ENCODE peak calls at places on chromosomes 6 and 20, in five cellular contexts. One of them, this sample, is unnamed.

GRCh38 chr20:4046311-4046924 is 31.1 kb upstream of the RNF24 start:
- DNase-seq in tibial nerve: no peak
- DNase-seq in testis: no peak
- DNase-seq in lower leg skin: no peak
- DNase-seq in prostate gland: no peak
- DNase-seq in this sample: no peak

GRCh38 chr20:48897298-48898044 is 24.0 kb upstream of the ARFGEF2 start:
- DNase-seq in prostate gland: no peak
- DNase-seq in lower leg skin: no peak
- DNase-seq in tibial nerve: no peak
- DNase-seq in testis: no peak
- DNase-seq in this sample: peak

GRCh38 chr6:85592044-85592443 is 1.6 kb downstream of the SNX14 start:
- DNase-seq in prostate gland: no peak
- DNase-seq in lower leg skin: no peak
- DNase-seq in testis: no peak
- DNase-seq in tibial nerve: no peak
- DNase-seq in this sample: no peak

GRCh38 chr6:7938562-7939185 is 28.1 kb upstream of the TXNDC5 start:
- DNase-seq in tibial nerve: no peak
- DNase-seq in prostate gland: no peak
- DNase-seq in testis: no peak
- DNase-seq in lower leg skin: no peak
- DNase-seq in this sample: no peak

GRCh38 chr6:124993327-124993726 is 31.1 kb downstream of the RNF217 start:
- DNase-seq in prostate gland: no peak
- DNase-seq in testis: no peak
- DNase-seq in tibial nerve: no peak
- DNase-seq in lower leg skin: no peak
- DNase-seq in this sample: no peak

GRCh38 chr6:79404677-79405076 is 132.6 kb downstream of the LCA5 start:
- DNase-seq in testis: no peak
- DNase-seq in tibial nerve: no peak
- DNase-seq in lower leg skin: no peak
- DNase-seq in prostate gland: no peak
- DNase-seq in this sample: no peak

GRCh38 chr6:8375916-8376315 is 59.4 kb downstream of the SLC35B3 start:
- DNase-seq in testis: no peak
- DNase-seq in prostate gland: no peak
- DNase-seq in lower leg skin: no peak
- DNase-seq in tibial nerve: no peak
- DNase-seq in this sample: no peak

GRCh38 chr6:131787955-131788712 is 19.7 kb upstream of the ENPP1 start:
- DNase-seq in testis: no peak
- DNase-seq in prostate gland: no peak
- DNase-seq in lower leg skin: peak
- DNase-seq in tibial nerve: no peak
- DNase-seq in this sample: no peak

GRCh38 chr20:3768342-3769130 is 983 bp upstream of the ADISSP start:
- DNase-seq in prostate gland: peak
- DNase-seq in lower leg skin: peak
- DNase-seq in tibial nerve: peak
- DNase-seq in testis: peak
- DNase-seq in this sample: peak

GRCh38 chr20:1503564-1504227 is 12.5 kb upstream of the SIRPB2 start:
- DNase-seq in lower leg skin: no peak
- DNase-seq in prostate gland: peak
- DNase-seq in testis: peak
- DNase-seq in tibial nerve: peak
- DNase-seq in this sample: peak
- TF ChIP-seq POLR2A in lower leg skin: no peak
- TF ChIP-seq POLR2A in prostate gland: no peak
- TF ChIP-seq POLR2A in testis: no peak
- TF ChIP-seq POLR2A in tibial nerve: no peak
- TF ChIP-seq POLR2A in this sample: no peak

GRCh38 chr6:52577022-52577777 is at the start of gene TRAM2:
- DNase-seq in tibial nerve: peak
- DNase-seq in lower leg skin: peak
- DNase-seq in testis: peak
- DNase-seq in prostate gland: peak
- DNase-seq in this sample: peak

GRCh38 chr6:52575490-52575868 is 1.4 kb downstream of the TRAM2 start:
- DNase-seq in tibial nerve: no peak
- DNase-seq in lower leg skin: no peak
- DNase-seq in testis: no peak
- DNase-seq in prostate gland: no peak
- DNase-seq in this sample: no peak

GRCh38 chr6:52577778-52578473 is 1.1 kb upstream of the TRAM2 start:
- DNase-seq in lower leg skin: no peak
- DNase-seq in testis: no peak
- DNase-seq in tibial nerve: no peak
- DNase-seq in prostate gland: no peak
- DNase-seq in this sample: no peak

GRCh38 chr6:52576054-52576391 is 837 bp downstream of the TRAM2 start:
- DNase-seq in testis: peak
- DNase-seq in tibial nerve: no peak
- DNase-seq in lower leg skin: no peak
- DNase-seq in prostate gland: no peak
- DNase-seq in this sample: no peak

GRCh38 chr6:52576392-52577021 is 353 bp downstream of the TRAM2 start:
- DNase-seq in lower leg skin: peak
- DNase-seq in tibial nerve: peak
- DNase-seq in prostate gland: no peak
- DNase-seq in testis: peak
- DNase-seq in this sample: peak
- TF ChIP-seq POLR2A in lower leg skin: peak
- TF ChIP-seq POLR2A in tibial nerve: peak
- TF ChIP-seq POLR2A in prostate gland: no peak
- TF ChIP-seq POLR2A in testis: no peak
- TF ChIP-seq POLR2A in this sample: peak

GRCh38 chr6:25959890-25960531 is 2.6 kb upstream of the TRIM38 start:
- DNase-seq in testis: no peak
- DNase-seq in lower leg skin: no peak
- DNase-seq in tibial nerve: no peak
- DNase-seq in prostate gland: no peak
- DNase-seq in this sample: no peak

GRCh38 chr6:25961619-25962367 is 809 bp upstream of the TRIM38 start:
- DNase-seq in lower leg skin: no peak
- DNase-seq in testis: no peak
- DNase-seq in prostate gland: no peak
- DNase-seq in tibial nerve: peak
- DNase-seq in this sample: no peak

GRCh38 chr6:25960689-25961088 is 1.9 kb upstream of the TRIM38 start:
- DNase-seq in prostate gland: no peak
- DNase-seq in lower leg skin: no peak
- DNase-seq in testis: no peak
- DNase-seq in tibial nerve: no peak
- DNase-seq in this sample: no peak

GRCh38 chr6:25963426-25964123 is 973 bp downstream of the TRIM38 start:
- DNase-seq in lower leg skin: peak
- DNase-seq in prostate gland: peak
- DNase-seq in tibial nerve: no peak
- DNase-seq in testis: no peak
- DNase-seq in this sample: no peak

GRCh38 chr6:25962368-25963127 is at the start of gene TRIM38:
- DNase-seq in prostate gland: peak
- DNase-seq in testis: peak
- DNase-seq in tibial nerve: peak
- DNase-seq in lower leg skin: peak
- DNase-seq in this sample: peak
- TF ChIP-seq POLR2A in prostate gland: peak
- TF ChIP-seq POLR2A in testis: peak
- TF ChIP-seq POLR2A in tibial nerve: peak
- TF ChIP-seq POLR2A in lower leg skin: peak
- TF ChIP-seq POLR2A in this sample: peak

GRCh38 chr6:29631860-29632731 is 887 bp downstream of the GABBR1 start:
- DNase-seq in testis: peak
- DNase-seq in tibial nerve: peak
- DNase-seq in lower leg skin: peak
- DNase-seq in prostate gland: peak
- DNase-seq in this sample: peak

GRCh38 chr6:29633532-29633901 is 534 bp upstream of the GABBR1 start:
- DNase-seq in testis: no peak
- DNase-seq in prostate gland: no peak
- DNase-seq in lower leg skin: no peak
- DNase-seq in tibial nerve: no peak
- DNase-seq in this sample: no peak

GRCh38 chr6:29631209-29631810 is 1.7 kb downstream of the GABBR1 start:
- DNase-seq in testis: no peak
- DNase-seq in prostate gland: no peak
- DNase-seq in tibial nerve: no peak
- DNase-seq in lower leg skin: peak
- DNase-seq in this sample: no peak

GRCh38 chr6:29629571-29629970 is 3.4 kb downstream of the GABBR1 start:
- DNase-seq in lower leg skin: no peak
- DNase-seq in testis: no peak
- DNase-seq in tibial nerve: no peak
- DNase-seq in prostate gland: no peak
- DNase-seq in this sample: no peak

GRCh38 chr6:29632789-29633531 is at the start of gene GABBR1:
- DNase-seq in prostate gland: peak
- DNase-seq in lower leg skin: peak
- DNase-seq in tibial nerve: peak
- DNase-seq in testis: peak
- DNase-seq in this sample: peak
- TF ChIP-seq POLR2A in prostate gland: peak
- TF ChIP-seq POLR2A in lower leg skin: no peak
- TF ChIP-seq POLR2A in tibial nerve: peak
- TF ChIP-seq POLR2A in testis: no peak
- TF ChIP-seq POLR2A in this sample: peak

DNA sequence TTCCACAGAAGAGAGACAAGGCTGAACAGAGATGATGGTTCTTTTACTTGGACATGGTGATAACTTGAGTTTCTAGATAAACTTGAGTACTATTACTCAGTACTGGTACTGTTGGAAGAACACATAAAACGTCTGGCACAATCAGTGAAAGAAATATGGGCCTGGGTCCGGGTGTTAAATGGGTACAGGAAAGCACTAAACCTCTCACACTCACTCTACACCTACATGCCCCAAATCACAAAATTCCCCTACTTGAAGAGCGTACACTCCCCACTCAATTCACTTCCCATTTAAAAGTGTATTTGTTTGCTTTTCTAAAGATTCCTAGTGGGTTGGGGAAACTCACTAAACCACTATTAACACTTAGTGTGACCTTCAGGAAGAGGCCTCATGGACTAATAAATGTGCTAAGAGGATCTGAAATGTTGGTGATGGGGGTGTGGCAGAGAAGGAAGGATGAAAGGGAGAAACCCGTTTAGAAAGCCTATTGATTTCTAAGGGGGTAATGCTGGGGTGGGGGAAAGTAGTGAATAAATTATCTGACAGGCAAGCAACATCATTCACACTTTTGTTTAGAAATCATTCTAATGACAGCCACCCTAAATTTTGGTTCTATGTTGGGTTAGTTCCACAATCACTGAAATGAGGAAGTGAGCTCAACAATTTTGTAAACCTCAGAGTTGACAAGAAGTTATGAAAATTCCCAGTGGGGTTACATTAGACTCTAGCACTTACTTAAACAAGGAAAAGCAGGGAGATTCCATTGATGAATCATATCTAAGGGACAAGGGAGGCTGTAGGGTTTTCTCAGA is 222.6 kb upstream of the MARCKS start:
- DNase-seq in tibial nerve: no peak
- DNase-seq in prostate gland: no peak
- DNase-seq in testis: no peak
- DNase-seq in lower leg skin: no peak
- DNase-seq in this sample: no peak
- TF ChIP-seq POLR2A in tibial nerve: no peak
- TF ChIP-seq POLR2A in prostate gland: no peak
- TF ChIP-seq POLR2A in testis: no peak
- TF ChIP-seq POLR2A in lower leg skin: no peak
- TF ChIP-seq POLR2A in this sample: no peak

DNA sequence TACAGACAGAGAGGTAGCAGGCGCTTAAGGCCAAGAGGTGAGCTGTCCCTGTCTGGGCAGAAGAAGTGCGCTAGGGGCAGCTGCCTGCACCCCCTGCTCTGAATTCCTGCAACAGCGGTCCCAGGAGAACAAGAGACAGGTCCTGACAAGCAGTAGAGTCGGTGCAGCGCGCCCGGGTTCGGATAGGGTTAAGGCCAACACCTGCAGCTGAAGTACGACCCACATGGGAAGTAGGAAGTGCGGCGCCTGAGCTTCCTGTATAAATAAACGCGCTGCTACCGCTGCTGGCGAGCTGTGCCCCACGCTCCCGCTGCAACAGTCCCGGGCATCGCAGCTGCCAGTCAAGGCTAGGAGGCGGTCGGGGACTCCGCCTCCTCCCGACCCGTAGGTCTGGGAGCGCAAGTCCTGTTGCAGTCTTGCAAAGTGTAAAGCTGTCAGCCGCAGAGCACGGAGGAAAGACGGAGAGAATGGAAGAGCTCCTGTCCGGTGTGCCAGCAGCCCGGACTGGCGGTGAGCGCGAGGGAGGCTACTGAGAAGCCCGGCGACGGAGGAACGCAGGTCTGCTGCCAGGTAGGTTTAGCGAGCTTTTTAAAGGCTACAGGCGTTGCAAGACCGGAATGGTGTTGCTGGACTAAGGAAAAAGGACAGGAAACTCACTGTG is at the start of gene RNF144B:
- DNase-seq in tibial nerve: peak
- DNase-seq in testis: peak
- DNase-seq in lower leg skin: peak
- DNase-seq in prostate gland: peak
- DNase-seq in this sample: peak
- TF ChIP-seq POLR2A in tibial nerve: peak
- TF ChIP-seq POLR2A in testis: no peak
- TF ChIP-seq POLR2A in lower leg skin: no peak
- TF ChIP-seq POLR2A in prostate gland: peak
- TF ChIP-seq POLR2A in this sample: peak

DNA sequence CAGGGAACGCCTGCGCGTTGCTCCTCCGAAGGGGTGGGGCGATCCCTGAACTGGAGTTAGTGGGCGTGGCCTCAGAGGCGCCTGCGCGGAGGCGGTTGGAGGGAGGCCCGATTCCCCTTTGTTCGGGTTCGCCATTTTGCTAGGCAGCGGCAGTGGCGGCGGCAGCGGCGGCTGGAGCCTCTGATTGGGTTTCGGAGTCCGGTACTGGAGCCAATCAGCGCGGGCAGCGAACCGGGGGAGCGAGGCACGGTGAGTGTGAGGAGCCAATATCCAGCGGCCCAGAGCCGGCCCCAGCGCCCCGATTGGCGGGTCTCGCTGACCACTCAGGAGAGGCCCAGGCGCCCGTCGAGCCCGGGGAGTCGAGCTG is at the start of gene NFYA:
- DNase-seq in lower leg skin: peak
- DNase-seq in tibial nerve: peak
- DNase-seq in prostate gland: no peak
- DNase-seq in testis: no peak
- DNase-seq in this sample: peak
- TF ChIP-seq POLR2A in lower leg skin: no peak
- TF ChIP-seq POLR2A in tibial nerve: no peak
- TF ChIP-seq POLR2A in prostate gland: peak
- TF ChIP-seq POLR2A in testis: no peak
- TF ChIP-seq POLR2A in this sample: peak